ENCODE peak calls at places on chromosomes 7 and 10, in four cellular contexts. R is natural killer cell treated with Interleukin-12 subunit alpha and Interleukin-12 subunit beta and Interleukin-15 and Interleukin-18, amount 100 ng/mL, for 72 hours; Y is HTR-8/SVneo; P is D721Med. Q is an unnamed sample.

GRCh38 chr10:35194906-35195305 is 68.3 kb downstream of the CREM start:
- DNase-seq in P (no peak), Y (peak), R (no peak), Q (peak)

GRCh38 chr7:137891016-137891655 is 44.4 kb upstream of the DGKI start:
- DNase-seq in P (no peak), R (no peak), Y (no peak), Q (no peak)

GRCh38 chr10:62960416-62960815 is 144.2 kb upstream of the EGR2 start:
- DNase-seq in R (no peak), P (no peak), Y (no peak), Q (no peak)

GRCh38 chr10:73576178-73576889 is 14.8 kb downstream of the USP54 start:
- DNase-seq in P (no peak), Y (no peak), R (no peak), Q (no peak)

GRCh38 chr7:127810691-127811660 is 159.0 kb downstream of the SND1 start:
- DNase-seq in Y (no peak), R (no peak), P (no peak), Q (no peak)

GRCh38 chr7:18320971-18321567 is 174.5 kb upstream of the HDAC9 start:
- DNase-seq in R (no peak), P (no peak), Y (peak), Q (no peak)

GRCh38 chr7:19713676-19714075 is 4.8 kb upstream of the POLR1F start:
- DNase-seq in P (no peak), R (no peak), Y (peak), Q (no peak)

GRCh38 chr7:22001345-22002004 is 55.8 kb upstream of the CDCA7L start:
- DNase-seq in Y (peak), R (no peak), P (no peak), Q (no peak)

GRCh38 chr7:72234086-72234485 is 178.1 kb downstream of the CALN1 start:
- DNase-seq in P (no peak), R (no peak), Y (no peak), Q (no peak)

GRCh38 chr10:46079831-46080585 is 33.9 kb upstream of the MSMB start:
- DNase-seq in P (no peak), Y (no peak), R (no peak), Q (no peak)

GRCh38 chr7:142685877-142686508 is 63.3 kb upstream of the PRSS1 start:
- DNase-seq in P (no peak), R (no peak), Y (no peak), Q (no peak)

GRCh38 chr7:7719235-7719634 is 828 bp upstream of the RPA3 start:
- DNase-seq in R (no peak), Y (peak), P (no peak), Q (no peak)

GRCh38 chr7:26141077-26141476 is 10.9 kb upstream of the NFE2L3 start:
- DNase-seq in P (no peak), Y (no peak), R (no peak), Q (no peak)

GRCh38 chr10:129967579-129968019 is 3.5 kb upstream of the EBF3 start:
- DNase-seq in Y (no peak), P (no peak), R (no peak), Q (no peak)

Q was measured in CD14-positive monocyte.